ENCODE peak calls at places on chromosomes 13 and 19, in four cellular contexts. X is fibroblast of lung, T is fibroblast of mammary gland, O is esophagus squamous epithelium. U is an unnamed sample.

GRCh38 chr19:54208784-54209057 is 8.1 kb downstream of the RPS9 start:
- DNase-seq in X (peak; percentile 18), T (peak; percentile 30), O (no peak), U (no peak)

GRCh38 chr13:34413538-34414210 is 528.4 kb upstream of the NBEA start:
- DNase-seq in X (peak; percentile 51), T (no peak), O (no peak), U (no peak)

GRCh38 chr19:10408511-10409291 is 5.4 kb upstream of the CDC37 start:
- DNase-seq in X (no peak), T (no peak), O (no peak), U (no peak)

GRCh38 chr19:33374406-33374703 is 846 bp downstream of the CEBPG start:
- DNase-seq in X (peak; percentile 20), T (no peak), O (no peak), U (no peak)

GRCh38 chr19:12938536-12939291 is at the start of gene CALR:
- DNase-seq in X (peak; percentile 24), T (peak; percentile 29), O (no peak), U (peak; percentile 76)

GRCh38 chr13:45392811-45393210 is 25.4 kb downstream of the SLC25A30 start:
- DNase-seq in X (no peak), T (no peak), O (no peak), U (no peak)

GRCh38 chr19:17469092-17469370 is 1.3 kb upstream of the SLC27A1 start:
- DNase-seq in X (no peak), T (no peak), O (no peak), U (no peak)

GRCh38 chr13:57632276-57633140 is 964 bp downstream of the PCDH17 start:
- DNase-seq in X (peak; percentile 51), T (no peak), O (no peak), U (peak; percentile 62)

GRCh38 chr19:8224394-8225145 is 15.4 kb downstream of the CERS4 start:
- DNase-seq in X (no peak), T (peak; percentile 75), O (no peak), U (peak; percentile 73)

GRCh38 chr13:111255228-111255790 is 65.1 kb upstream of the TEX29 start:
- DNase-seq in X (no peak), T (no peak), O (no peak), U (no peak)

GRCh38 chr13:30364133-30364532 is 56.8 kb upstream of the KATNAL1 start:
- DNase-seq in X (peak; percentile 60), T (no peak), O (no peak), U (no peak)

GRCh38 chr19:24099829-24100228 is 12.8 kb downstream of the ZNF254 start:
- DNase-seq in X (peak; percentile 64), T (no peak), O (no peak), U (no peak)

GRCh38 chr19:10254244-10254643 is 2.2 kb downstream of the MRPL4 start:
- DNase-seq in X (no peak), T (no peak), O (no peak), U (no peak)

GRCh38 chr13:84481958-84482357 is 599.7 kb upstream of the SLITRK1 start:
- DNase-seq in X (peak; percentile 93), T (peak; percentile 84), O (no peak), U (no peak)

GRCh38 chr19:33193269-33193863 is 764 bp upstream of the LRP3 start:
- DNase-seq in X (no peak), T (no peak), O (no peak), U (no peak)

GRCh38 chr19:58476498-58477015 is 405 bp downstream of the ZNF446 start:
- DNase-seq in X (peak; percentile 18), T (peak; percentile 40), O (no peak), U (no peak)

GRCh38 chr19:44856438-44857083 is 10.5 kb downstream of the NECTIN2 start:
- DNase-seq in X (peak; percentile 68), T (no peak), O (no peak), U (no peak)

GRCh38 chr13:19023115-19023514 is 158.5 kb downstream of the TUBA3C start:
- DNase-seq in X (no peak), T (no peak), O (no peak), U (no peak)

GRCh38 chr13:43335669-43336068 is 312.3 kb downstream of the DNAJC15 start:
- DNase-seq in X (no peak), T (no peak), O (no peak), U (no peak)

GRCh38 chr13:30123575-30123974 is 183.8 kb downstream of the KATNAL1 start:
- DNase-seq in X (no peak), T (no peak), O (no peak), U (no peak)

GRCh38 chr13:90846956-90847355 is 500.5 kb upstream of the MIR17HG start:
- DNase-seq in X (no peak), T (no peak), O (no peak), U (no peak)

GRCh38 chr19:38674388-38675133 is 27.1 kb downstream of the ACTN4 start:
- DNase-seq in X (peak; percentile 58), T (peak; percentile 61), O (no peak), U (no peak)

GRCh38 chr13:64186503-64186902 is 2770.9 kb upstream of the PCDH20 start:
- DNase-seq in X (no peak), T (no peak), O (no peak), U (no peak)

GRCh38 chr13:110716235-110716505 is 2.7 kb downstream of the ING1 start:
- DNase-seq in X (peak; percentile 10), T (peak; percentile 43), O (no peak), U (peak; percentile 85)

GRCh38 chr19:3406571-3407111 is 40.3 kb downstream of the NFIC start:
- DNase-seq in X (no peak), T (no peak), O (no peak), U (no peak)

GRCh38 chr19:3404324-3405260 is 38.2 kb downstream of the NFIC start:
- DNase-seq in X (peak; percentile 88), T (peak; percentile 92), O (no peak), U (peak; percentile 97)

GRCh38 chr19:3402631-3403443 is 36.5 kb downstream of the NFIC start:
- DNase-seq in X (no peak), T (no peak), O (no peak), U (no peak)

GRCh38 chr19:3403489-3404323 is 37.3 kb downstream of the NFIC start:
- DNase-seq in X (peak; percentile 96), T (peak; percentile 96), O (no peak), U (peak; percentile 99)

DNA sequence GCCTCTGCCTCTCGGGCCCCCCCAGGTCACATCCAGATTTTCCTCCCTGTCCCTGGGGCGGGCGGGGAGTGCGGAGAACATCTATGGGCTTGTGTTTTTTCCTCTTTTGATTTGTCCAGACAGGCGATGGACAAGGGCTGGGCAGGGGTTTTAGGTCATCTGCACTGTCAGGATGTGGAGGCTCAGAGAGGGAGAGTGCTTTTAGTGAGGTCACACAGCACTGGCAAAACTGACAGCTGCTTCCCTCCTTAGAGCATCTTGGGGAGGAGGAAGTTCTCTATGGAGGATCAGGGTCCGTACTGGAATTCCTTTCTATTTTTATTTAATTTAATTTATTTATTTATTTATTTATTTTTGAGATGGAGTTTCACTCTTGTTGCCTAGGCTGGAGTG is 38.9 kb downstream of the NFIC start:
- DNase-seq in X (no peak), T (no peak), O (no peak), U (no peak)
- H3K4me3 ChIP-seq in X (peak overlapping the region; percentile 57), T (no peak overlapping the region), O (peak overlapping the region; percentile 66), U (peak overlapping the region; percentile 57)

GRCh38 chr13:105153626-105154025 is 1381.8 kb downstream of the EFNB2 start:
- DNase-seq in X (peak; percentile 11), T (no peak), O (no peak), U (no peak)
- H3K4me3 ChIP-seq in X (no peak overlapping the region), T (no peak overlapping the region), O (no peak overlapping the region), U (no peak overlapping the region)

DNA sequence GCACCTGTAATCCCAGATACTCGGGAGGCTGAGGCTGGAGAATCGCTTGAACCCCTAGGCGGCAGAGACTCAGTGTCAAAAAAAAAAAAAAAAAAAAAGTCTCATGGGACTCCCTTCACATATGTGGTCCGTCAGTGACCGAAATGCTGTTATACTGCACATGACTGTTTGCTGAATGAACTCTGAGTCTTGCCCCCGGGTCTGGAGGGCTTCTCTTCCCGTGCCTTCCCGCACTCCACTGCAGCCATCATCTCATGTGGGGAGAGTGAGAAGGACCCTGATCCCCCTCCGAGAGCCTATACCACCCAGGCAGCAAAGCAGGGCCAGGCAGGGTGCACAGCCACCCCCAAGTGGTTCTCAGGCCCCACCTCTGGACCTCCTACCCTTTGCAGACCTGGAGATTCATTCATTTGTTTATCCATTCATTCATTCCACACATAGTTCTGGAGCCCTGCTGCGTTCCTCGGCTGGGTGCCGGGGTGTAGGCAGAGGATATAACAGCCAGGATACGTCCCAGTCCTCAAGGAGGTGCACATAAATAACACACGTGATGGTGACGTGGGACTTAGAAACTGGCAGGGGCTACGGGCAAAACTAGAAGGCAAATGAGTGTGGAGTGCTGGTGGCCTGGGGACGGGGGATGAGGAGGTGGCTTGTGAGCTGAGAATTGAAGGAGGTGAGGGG is 14.2 kb downstream of the NDUFA11 start:
- DNase-seq in X (no peak), T (peak; percentile 33), O (no peak), U (no peak)
- H3K4me3 ChIP-seq in X (no peak overlapping the region), T (no peak overlapping the region), O (no peak overlapping the region), U (no peak overlapping the region)

GRCh38 chr13:60398949-60399589 is 2.0 kb downstream of the TDRD3 start:
- DNase-seq in X (peak; percentile 22), T (peak; percentile 20), O (no peak), U (no peak)
- H3K4me3 ChIP-seq in X (peak overlapping the region; percentile 81), T (no peak overlapping the region), O (peak overlapping the region; percentile 87), U (peak overlapping the region; percentile 82)

GRCh38 chr13:98525852-98526512 is 50.9 kb downstream of the STK24 start:
- DNase-seq in X (no peak), T (no peak), O (no peak), U (peak; percentile 48)

GRCh38 chr13:98524793-98525192 is 52.1 kb downstream of the STK24 start:
- DNase-seq in X (no peak), T (no peak), O (no peak), U (no peak)

GRCh38 chr13:98523455-98524102 is 53.3 kb downstream of the STK24 start:
- DNase-seq in X (no peak), T (no peak), O (no peak), U (no peak)

GRCh38 chr13:98524391-98524790 is 52.5 kb downstream of the STK24 start:
- DNase-seq in X (no peak), T (no peak), O (no peak), U (no peak)

DNA sequence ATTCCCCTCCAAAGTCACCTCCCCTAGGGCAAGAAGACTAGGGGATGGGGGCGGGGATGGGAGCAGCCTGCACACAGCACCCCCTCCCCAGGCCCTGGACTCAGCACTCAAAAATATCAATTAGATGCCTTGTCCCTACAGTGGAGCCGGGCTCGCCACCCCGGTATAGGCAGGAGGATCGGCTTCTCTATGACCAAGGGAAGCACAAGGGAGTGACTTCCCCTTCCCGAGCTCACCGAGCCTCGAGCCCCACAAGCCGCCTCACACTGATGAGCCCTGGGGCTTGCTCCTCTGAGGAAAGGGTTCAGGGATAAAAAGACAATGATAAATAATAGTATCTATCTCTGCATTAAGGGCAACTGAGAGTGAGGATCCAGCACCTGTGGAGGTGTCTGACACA is 51.5 kb downstream of the STK24 start:
- DNase-seq in X (no peak), T (no peak), O (no peak), U (peak; percentile 63)
- H3K4me3 ChIP-seq in X (no peak overlapping the region), T (no peak overlapping the region), O (no peak overlapping the region), U (no peak overlapping the region)

GRCh38 chr19:55285225-55285890 is 1.6 kb downstream of the BRSK1 start:
- DNase-seq in X (peak; percentile 9), T (no peak), O (no peak), U (no peak)
- H3K4me3 ChIP-seq in X (peak overlapping the region; percentile 52), T (no peak overlapping the region), O (peak overlapping the region; percentile 64), U (no peak overlapping the region)

GRCh38 chr19:34972163-34972705 is 8.2 kb upstream of the ZNF792 start:
- DNase-seq in X (no peak), T (no peak), O (no peak), U (no peak)
- H3K4me3 ChIP-seq in X (no peak overlapping the region), T (no peak overlapping the region), O (no peak overlapping the region), U (no peak overlapping the region)

U was measured in sigmoid colon.